ENCODE peak calls at places on chromosome 19, in four cellular contexts. N is H9, P is IMR-90, R is H1. I is an unnamed sample.
A peak's percentile ranks its signal among the peaks of the same experiment; 100 is the strongest.

GRCh38 chr19:33390908-33391630 is 17.6 kb downstream of the CEBPG start:
- DNase-seq in P (no peak), R (no peak), N (no peak), I (no peak)

GRCh38 chr19:57363734-57364181 is 407 bp downstream of the TRAPPC2B start:
- DNase-seq in P (peak; percentile 12), R (no peak), N (no peak), I (no peak)

GRCh38 chr19:19120308-19121156 is 17.7 kb downstream of the TMEM161A start:
- DNase-seq in P (peak; percentile 62), N (peak; percentile 100), R (peak; percentile 100), I (peak; percentile 99)

GRCh38 chr19:8149261-8150094 is at the start of gene FBN3:
- DNase-seq in P (no peak), N (peak; percentile 70), R (peak; percentile 80), I (peak; percentile 70)

GRCh38 chr19:10762656-10763055 is 44.8 kb downstream of the DNM2 start:
- DNase-seq in P (no peak), N (no peak), R (no peak), I (peak; percentile 50)

GRCh38 chr19:37594982-37595382 is 306 bp downstream of the ZNF540 start:
- DNase-seq in P (peak; percentile 58), R (no peak), N (no peak), I (no peak)

GRCh38 chr19:41904118-41904870 is 21.3 kb downstream of the ARHGEF1 start:
- DNase-seq in N (no peak), P (no peak), R (no peak), I (no peak)

GRCh38 chr19:53196777-53197396 is 3.7 kb upstream of the ZNF665 start:
- DNase-seq in R (peak; percentile 98), N (peak; percentile 97), P (peak; percentile 86), I (peak; percentile 94)

GRCh38 chr19:7366701-7367420 is 18.1 kb downstream of the ARHGEF18 start:
- DNase-seq in P (peak; percentile 33), N (no peak), R (no peak), I (peak; percentile 68)

GRCh38 chr19:30046522-30046921 is 104.5 kb downstream of the URI1 start:
- DNase-seq in P (peak; percentile 1), R (no peak), N (no peak), I (peak; percentile 43)

GRCh38 chr19:51461723-51462161 is 3.5 kb upstream of the SIGLEC8 start:
- DNase-seq in R (no peak), P (no peak), N (no peak), I (no peak)

DNA sequence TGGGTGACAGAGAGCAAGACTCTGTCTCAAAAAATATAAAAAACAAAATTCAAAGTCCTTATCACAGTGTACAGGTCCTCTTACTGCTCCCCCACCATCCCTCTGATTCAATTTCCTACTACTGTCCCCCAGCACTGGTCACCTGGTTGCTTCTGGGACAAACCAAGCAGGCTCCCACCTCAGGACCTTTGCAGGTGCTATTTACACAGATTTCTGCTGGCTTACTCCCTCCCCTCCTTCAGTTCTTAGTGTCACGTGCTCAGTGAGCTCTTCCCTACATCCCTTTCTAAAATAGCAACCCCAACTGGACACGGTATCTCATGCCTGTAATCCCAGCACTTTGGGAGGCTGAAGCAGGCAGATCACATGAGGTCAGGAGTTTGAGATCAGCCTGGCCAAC is 6.0 kb downstream of the IRF2BP1 start:
- DNase-seq in N (no peak), R (no peak), P (no peak), I (no peak)
- H3K4me1 ChIP-seq in N (peaks cover 2% of the 10 kb centered on the region), R (peaks cover 6% of the 10 kb centered on the region), P (peaks cover 9% of the 10 kb centered on the region), I (peaks cover 17% of the 10 kb centered on the region)

DNA sequence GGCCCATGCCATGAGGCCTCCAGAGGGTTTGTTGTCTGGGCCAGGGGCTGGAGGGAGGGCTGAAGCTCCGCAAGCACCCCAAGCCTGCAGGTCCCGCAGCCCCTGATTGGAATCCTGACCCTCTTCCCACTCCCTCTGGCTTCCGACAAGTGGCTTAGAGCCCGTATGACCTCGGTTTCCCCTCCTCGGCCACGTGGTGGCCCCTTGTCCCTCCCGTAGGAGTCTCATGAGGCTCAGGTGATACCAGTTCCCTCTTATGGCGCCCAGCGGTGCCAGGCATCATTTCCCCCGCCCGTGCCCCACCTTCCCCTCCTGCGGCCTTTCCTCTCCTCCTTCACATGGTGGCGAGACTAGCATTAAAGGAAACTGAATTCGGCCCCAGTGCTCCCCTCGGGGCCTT is 6.1 kb downstream of the THOP1 start:
- DNase-seq in R (no peak), N (no peak), P (no peak), I (no peak)
- H3K79me1 ChIP-seq in R (peaks cover 10% of the 10 kb centered on the region), N (peaks cover 9% of the 10 kb centered on the region), P (peaks cover 9% of the 10 kb centered on the region), I (peaks cover 12% of the 10 kb centered on the region)

DNA sequence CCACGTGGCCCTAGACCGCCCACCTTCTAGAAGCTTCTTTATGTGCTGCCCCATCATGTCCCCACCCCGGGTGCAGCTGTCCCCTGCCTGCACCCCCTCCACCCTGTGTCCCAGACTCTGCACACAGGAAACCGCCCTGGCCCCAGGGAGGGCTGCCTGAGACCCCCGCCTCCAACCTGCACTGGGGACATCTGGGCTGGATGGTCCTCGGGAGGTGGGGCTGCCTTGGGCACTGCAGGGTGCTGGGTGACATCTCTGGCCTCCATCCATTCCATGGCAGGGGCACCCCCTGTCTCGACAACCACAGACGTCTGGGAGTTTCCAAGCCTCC is 17.8 kb upstream of the ZBTB7A start:
- DNase-seq in R (no peak), N (no peak), P (no peak), I (no peak)
- H3K56ac ChIP-seq in R (no peak overlapping the region), N (no peak overlapping the region), P (no peak overlapping the region), I (peak overlapping the region; percentile 25)

DNA sequence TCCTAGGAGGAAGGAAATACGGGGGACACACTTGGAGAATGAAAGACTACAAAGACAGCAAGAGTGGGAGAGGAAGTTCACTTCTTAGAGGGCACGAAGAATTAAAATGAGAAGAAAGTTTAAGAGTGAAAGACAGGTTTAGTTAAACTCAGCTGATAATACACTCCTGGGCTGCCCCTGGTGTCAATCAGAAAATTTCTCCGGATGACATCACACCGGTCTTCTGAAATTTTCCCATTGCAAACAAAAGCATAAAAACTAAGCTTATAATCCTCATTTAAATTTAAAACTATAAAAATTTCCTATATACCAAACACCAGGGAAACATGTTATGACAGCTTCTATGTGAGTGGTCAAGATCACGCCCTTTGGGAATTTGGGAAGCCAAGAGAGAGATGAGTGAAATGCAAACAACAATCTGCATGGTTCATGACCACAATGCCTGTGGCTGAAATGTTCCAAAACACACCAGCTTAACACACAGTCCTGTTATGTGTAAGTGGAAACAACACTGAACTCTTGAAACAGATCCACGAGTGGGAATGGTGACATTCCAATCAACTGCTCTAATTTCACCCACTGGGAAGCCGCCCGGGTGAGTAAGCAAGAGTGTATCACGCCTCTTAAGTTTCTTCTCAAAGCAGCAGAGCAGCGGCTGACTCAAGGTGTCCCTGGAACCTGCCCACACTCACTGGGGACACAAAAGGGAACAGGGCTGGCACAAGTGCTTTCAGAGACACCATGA is 49.0 kb downstream of the BRD4 start:
- DNase-seq in P (peak; percentile 59), R (no peak), N (no peak), I (peak; percentile 39)
- H3K4me1 ChIP-seq in P (peaks cover 45% of the 10 kb centered on the region), R (peaks cover 11% of the 10 kb centered on the region), N (peaks cover 13% of the 10 kb centered on the region), I (peaks cover 20% of the 10 kb centered on the region)

GRCh38 chr19:45124021-45124420 is 31.0 kb downstream of the PPP1R37 start:
- DNase-seq in P (no peak), N (no peak), R (no peak), I (no peak)

GRCh38 chr19:45122832-45123231 is 29.9 kb downstream of the PPP1R37 start:
- DNase-seq in N (no peak), P (no peak), R (no peak), I (no peak)

GRCh38 chr19:45121827-45122345 is 28.9 kb downstream of the PPP1R37 start:
- DNase-seq in R (no peak), N (no peak), P (no peak), I (no peak)

GRCh38 chr19:45125360-45125759 is 32.4 kb downstream of the PPP1R37 start:
- DNase-seq in P (no peak), N (no peak), R (no peak), I (no peak)

GRCh38 chr19:45123440-45123850 is 30.5 kb downstream of the PPP1R37 start:
- DNase-seq in P (no peak), N (no peak), R (no peak), I (no peak)
- H3K79me1 ChIP-seq in P (peaks cover 43% of the 10 kb centered on the region), N (peaks cover 6% of the 10 kb centered on the region), R (peaks cover 27% of the 10 kb centered on the region), I (peaks cover 24% of the 10 kb centered on the region)

GRCh38 chr19:13024126-13024957 is 29.1 kb downstream of the NFIX start:
- DNase-seq in N (no peak), R (no peak), P (peak; percentile 45), I (peak; percentile 23)
- H3K56ac ChIP-seq in N (no peak overlapping the region), R (no peak overlapping the region), P (peak overlapping the region; percentile 76), I (no peak overlapping the region)

DNA sequence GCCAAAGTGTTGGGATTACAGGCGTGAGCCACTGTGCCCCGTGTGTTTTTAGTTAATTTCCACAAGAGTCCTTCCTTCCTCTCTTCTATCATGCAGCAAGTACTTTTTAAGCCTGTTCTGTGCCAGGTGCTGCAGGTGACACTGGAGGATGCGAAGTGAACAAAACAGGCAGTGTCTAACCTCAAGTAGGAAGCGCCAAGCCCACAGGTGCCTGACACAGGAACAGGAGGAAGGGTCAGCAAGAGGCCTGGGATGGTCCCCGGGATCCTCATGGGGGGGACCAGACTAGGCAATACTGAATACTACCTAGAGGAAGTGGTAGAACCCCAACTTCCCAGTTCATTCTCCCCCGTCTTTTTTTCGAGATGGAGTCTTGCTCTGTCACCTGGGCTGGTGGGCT is 1.8 kb upstream of the CALR start:
- DNase-seq in R (no peak), N (no peak), P (no peak), I (no peak)
- H3K4me1 ChIP-seq in R (no peaks in the 10 kb centered on the region), N (no peaks in the 10 kb centered on the region), P (peaks cover 20% of the 10 kb centered on the region), I (peaks cover 4% of the 10 kb centered on the region)

GRCh38 chr19:38678891-38679494 is 31.5 kb downstream of the ACTN4 start:
- DNase-seq in R (no peak), P (no peak), N (no peak), I (no peak)
- H3K79me1 ChIP-seq in R (peaks cover 25% of the 10 kb centered on the region), P (peaks cover 14% of the 10 kb centered on the region), N (peaks cover 2% of the 10 kb centered on the region), I (peaks cover 43% of the 10 kb centered on the region)

GRCh38 chr19:55075366-55075998 is at the start of gene EPS8L1:
- DNase-seq in N (peak; percentile 94), R (peak; percentile 86), P (no peak), I (peak; percentile 86)
- H3K56ac ChIP-seq in N (no peak within 1 kb of the TSS), R (no peak within 1 kb of the TSS), P (no peak within 1 kb of the TSS), I (peak within 1 kb of the TSS; percentile 64)